ENCODE peak calls at places on chromosomes 13 and 19, in eight cellular contexts. W is left lung, E is tibial artery, P is uterus, L is AG09319, Q is astrocyte of the cerebellum, V is Peyer's patch, S is upper lobe of left lung. X is an unnamed sample.
A peak's percentile ranks its signal among the peaks of the same experiment; 100 is the strongest.

GRCh38 chr13:31036717-31037116 is 104.3 kb downstream of the TEX26 start:
- DNase-seq in W (no peak), E (no peak), P (no peak), L (no peak), Q (no peak), V (no peak), S (no peak), X (no peak)

GRCh38 chr13:59750860-59751259 is 412.9 kb downstream of the DIAPH3 start:
- DNase-seq in W (no peak), E (no peak), P (no peak), L (peak; percentile 67), Q (peak; percentile 57), V (no peak), S (no peak), X (no peak)

GRCh38 chr13:31172001-31172400 is 10.3 kb upstream of the HSPH1 start:
- DNase-seq in W (no peak), E (no peak), P (no peak), L (no peak), Q (no peak), V (no peak), S (no peak), X (no peak)

GRCh38 chr19:3387645-3388589 is 21.5 kb downstream of the NFIC start:
- DNase-seq in W (peak; percentile 91), E (peak; percentile 97), P (peak; percentile 77), L (peak; percentile 61), Q (no peak), V (peak; percentile 83), S (peak; percentile 96), X (no peak)

GRCh38 chr13:77678691-77679090 is 18.8 kb upstream of the SLAIN1 start:
- DNase-seq in W (no peak), E (no peak), P (no peak), L (no peak), Q (no peak), V (no peak), S (no peak), X (no peak)

GRCh38 chr19:11091343-11092153 is 2.3 kb downstream of the LDLR start:
- DNase-seq in W (no peak), E (peak; percentile 78), P (peak; percentile 90), L (peak; percentile 46), Q (peak; percentile 98), V (peak; percentile 78), S (no peak), X (no peak)

GRCh38 chr13:72694314-72694713 is 33.1 kb downstream of the MZT1 start:
- DNase-seq in W (no peak), E (no peak), P (no peak), L (no peak), Q (no peak), V (no peak), S (no peak), X (no peak)

GRCh38 chr19:44607049-44607448 is 6.3 kb upstream of the IGSF23 start:
- DNase-seq in W (no peak), E (no peak), P (peak; percentile 24), L (peak; percentile 31), Q (no peak), V (no peak), S (no peak), X (no peak)

GRCh38 chr19:4711211-4711610 is 12.4 kb downstream of the DPP9 start:
- DNase-seq in W (no peak), E (no peak), P (no peak), L (no peak), Q (no peak), V (no peak), S (no peak), X (no peak)

GRCh38 chr19:45637890-45638667 is 1.1 kb downstream of the EML2 start:
- DNase-seq in W (no peak), E (no peak), P (no peak), L (no peak), Q (no peak), V (no peak), S (no peak), X (no peak)

GRCh38 chr19:39448271-39448670 is 2.9 kb downstream of the SUPT5H start:
- DNase-seq in W (no peak), E (no peak), P (no peak), L (no peak), Q (no peak), V (peak; percentile 60), S (no peak), X (no peak)

GRCh38 chr19:38319421-38320258 is at the start of gene KCNK6:
- DNase-seq in W (peak; percentile 90), E (peak; percentile 72), P (peak; percentile 40), L (no peak), Q (no peak), V (peak; percentile 86), S (peak; percentile 89), X (peak; percentile 48)

GRCh38 chr19:48918801-48919247 is 14.7 kb upstream of the DHDH start:
- DNase-seq in W (no peak), E (no peak), P (no peak), L (no peak), Q (no peak), V (no peak), S (no peak), X (no peak)

GRCh38 chr19:48900477-48901452 is 653 bp downstream of the NUCB1 start:
- DNase-seq in W (no peak), E (no peak), P (no peak), L (no peak), Q (no peak), V (peak; percentile 53), S (peak; percentile 73), X (no peak)

GRCh38 chr13:94390881-94391280 is 88.6 kb downstream of the DCT start:
- DNase-seq in W (no peak), E (no peak), P (no peak), L (no peak), Q (peak; percentile 26), V (no peak), S (no peak), X (no peak)

GRCh38 chr19:7983995-7984837 is 21.2 kb downstream of the ELAVL1 start:
- DNase-seq in W (peak; percentile 34), E (no peak), P (no peak), L (no peak), Q (no peak), V (no peak), S (no peak), X (no peak)

GRCh38 chr19:54429545-54430227 is 14.4 kb downstream of the TTYH1 start:
- DNase-seq in W (no peak), E (no peak), P (no peak), L (no peak), Q (no peak), V (no peak), S (peak; percentile 60), X (no peak)

GRCh38 chr19:16327911-16328823 is 3.5 kb downstream of the KLF2 start:
- DNase-seq in W (peak; percentile 84), E (peak; percentile 94), P (peak; percentile 93), L (peak; percentile 66), Q (no peak), V (peak; percentile 85), S (no peak), X (peak; percentile 55)

GRCh38 chr19:31253816-31254551 is 95.3 kb downstream of the TSHZ3 start:
- DNase-seq in W (no peak), E (no peak), P (no peak), L (no peak), Q (peak; percentile 60), V (no peak), S (peak; percentile 50), X (no peak)

GRCh38 chr13:20796791-20797513 is 23.2 kb upstream of the EEF1AKMT1 start:
- DNase-seq in W (no peak), E (no peak), P (no peak), L (no peak), Q (no peak), V (no peak), S (no peak), X (no peak)

GRCh38 chr13:50467156-50467814 is 376.2 kb downstream of the DLEU7 start:
- DNase-seq in W (no peak), E (no peak), P (no peak), L (no peak), Q (no peak), V (no peak), S (no peak), X (no peak)

GRCh38 chr19:42311612-42312160 is 1.4 kb upstream of the TMEM145 start:
- DNase-seq in W (no peak), E (no peak), P (no peak), L (no peak), Q (no peak), V (no peak), S (no peak), X (no peak)

GRCh38 chr19:1218751-1219567 is 13.4 kb downstream of the STK11 start:
- DNase-seq in W (no peak), E (no peak), P (no peak), L (no peak), Q (no peak), V (no peak), S (peak; percentile 59), X (no peak)

GRCh38 chr13:51004918-51005460 is 95.4 kb downstream of the RNASEH2B start:
- DNase-seq in W (no peak), E (no peak), P (no peak), L (no peak), Q (no peak), V (no peak), S (no peak), X (no peak)

GRCh38 chr19:41597600-41598041 is 21.7 kb downstream of the CEACAM21 start:
- DNase-seq in W (no peak), E (peak; percentile 76), P (peak; percentile 43), L (peak; percentile 25), Q (peak; percentile 34), V (peak; percentile 92), S (no peak), X (peak; percentile 25)

GRCh38 chr19:6022570-6023049 is 44.7 kb upstream of the RANBP3 start:
- DNase-seq in W (no peak), E (no peak), P (no peak), L (no peak), Q (no peak), V (no peak), S (no peak), X (no peak)
- TF ChIP-seq CTCF in W (peak; percentile 25), E (no peak), P (no peak), L (no peak), Q (no peak), V (no peak), S (no peak), X (no peak)

GRCh38 chr13:110897024-110897423 is 17.8 kb downstream of the ANKRD10 start:
- DNase-seq in W (no peak), E (no peak), P (no peak), L (no peak), Q (no peak), V (no peak), S (no peak), X (no peak)
- TF ChIP-seq CTCF in W (no peak), E (no peak), P (no peak), L (no peak), Q (no peak), V (no peak), S (no peak), X (no peak)

GRCh38 chr13:81540777-81541176 is 1199.9 kb upstream of the SPRY2 start:
- DNase-seq in W (no peak), E (no peak), P (no peak), L (no peak), Q (peak; percentile 13), V (no peak), S (no peak), X (no peak)
- TF ChIP-seq CTCF in W (no peak), E (no peak), P (no peak), L (no peak), Q (peak; percentile 29), V (no peak), S (no peak), X (no peak)

GRCh38 chr19:13079542-13079986 is 23.1 kb downstream of the LYL1 start:
- DNase-seq in W (no peak), E (no peak), P (peak; percentile 83), L (peak; percentile 87), Q (peak; percentile 42), V (peak; percentile 66), S (no peak), X (no peak)
- TF ChIP-seq CTCF in W (no peak), E (no peak), P (no peak), L (no peak), Q (no peak), V (no peak), S (no peak), X (no peak)

X was measured in activated B cell treated with CpG ODN at 0.5 μM for 24 hours.